ENCODE peak calls at places on chromosomes 5 and 9, in ten cellular contexts. N is central memory CD4-positive, alpha-beta T cell; Q is cardiac muscle cell; Y is ovary; P is esophagus squamous epithelium; K is lower leg skin; A is T-cell; O is NCI-H2081; C is AG10803; G is iris pigment epithelial cell. D is an unnamed sample.

GRCh38 chr9:112002131-112002846 is 105.7 kb downstream of the UGCG start:
- DNase-seq in N (peak; percentile 42), Q (no peak), Y (no peak), P (no peak), K (no peak), A (peak; percentile 45), O (no peak), C (no peak), G (no peak), D (no peak)

GRCh38 chr5:154309361-154309725 is 118.8 kb downstream of the GALNT10 start:
- DNase-seq in N (no peak), Q (peak; percentile 54), Y (no peak), P (no peak), K (no peak), A (no peak), O (no peak), C (peak; percentile 78), G (peak; percentile 76), D (no peak)

GRCh38 chr5:113233606-113234005 is 201.2 kb downstream of the TSSK1B start:
- DNase-seq in N (no peak), Q (no peak), Y (no peak), P (no peak), K (no peak), A (no peak), O (no peak), C (no peak), G (no peak), D (no peak)

GRCh38 chr9:128421474-128422010 is 885 bp downstream of the CERCAM start:
- DNase-seq in N (no peak), Q (peak; percentile 34), Y (peak; percentile 47), P (no peak), K (peak; percentile 31), A (no peak), O (no peak), C (peak; percentile 69), G (peak; percentile 31), D (peak; percentile 29)

GRCh38 chr9:76691761-76692313 is 72.4 kb upstream of the PCA3 start:
- DNase-seq in N (no peak), Q (peak; percentile 38), Y (no peak), P (no peak), K (no peak), A (no peak), O (peak; percentile 79), C (no peak), G (no peak), D (peak; percentile 32)

GRCh38 chr5:136182618-136183017 is 10.3 kb downstream of the SMIM32 start:
- DNase-seq in N (no peak), Q (peak; percentile 19), Y (no peak), P (no peak), K (no peak), A (no peak), O (no peak), C (peak; percentile 9), G (peak; percentile 72), D (no peak)

GRCh38 chr9:132990781-132991180 is 12.3 kb downstream of the GFI1B start:
- DNase-seq in N (no peak), Q (no peak), Y (no peak), P (no peak), K (no peak), A (no peak), O (no peak), C (no peak), G (no peak), D (no peak)

GRCh38 chr5:107121793-107122519 is 548.8 kb downstream of the EFNA5 start:
- DNase-seq in N (no peak), Q (no peak), Y (no peak), P (no peak), K (no peak), A (no peak), O (no peak), C (no peak), G (no peak), D (no peak)

GRCh38 chr9:115910899-115911298 is 242.7 kb upstream of the PAPPA start:
- DNase-seq in N (no peak), Q (no peak), Y (no peak), P (no peak), K (no peak), A (no peak), O (no peak), C (no peak), G (no peak), D (no peak)

GRCh38 chr5:166979576-166979975 is 1311.9 kb upstream of the WWC1 start:
- DNase-seq in N (no peak), Q (peak; percentile 12), Y (no peak), P (no peak), K (no peak), A (no peak), O (no peak), C (no peak), G (no peak), D (no peak)

GRCh38 chr5:51881901-51882300 is 498.7 kb downstream of the ISL1 start:
- DNase-seq in N (no peak), Q (no peak), Y (no peak), P (no peak), K (no peak), A (no peak), O (no peak), C (no peak), G (no peak), D (peak; percentile 60)

GRCh38 chr5:127840198-127840524 is 137.0 kb downstream of the CCDC192 start:
- DNase-seq in N (no peak), Q (peak; percentile 53), Y (no peak), P (no peak), K (no peak), A (no peak), O (no peak), C (no peak), G (no peak), D (no peak)

GRCh38 chr9:35518212-35518917 is 28.5 kb downstream of the RUSC2 start:
- DNase-seq in N (no peak), Q (peak; percentile 88), Y (no peak), P (no peak), K (no peak), A (no peak), O (no peak), C (peak; percentile 99), G (peak; percentile 94), D (peak; percentile 78)

GRCh38 chr9:32380944-32381343 is 3.5 kb upstream of the ACO1 start:
- DNase-seq in N (no peak), Q (no peak), Y (no peak), P (no peak), K (no peak), A (no peak), O (no peak), C (no peak), G (no peak), D (no peak)

GRCh38 chr9:86639287-86639686 is 285.1 kb upstream of the TUT7 start:
- DNase-seq in N (no peak), Q (no peak), Y (no peak), P (no peak), K (no peak), A (no peak), O (no peak), C (no peak), G (no peak), D (no peak)

GRCh38 chr5:137114529-137114928 is 384.6 kb downstream of the SPOCK1 start:
- DNase-seq in N (no peak), Q (peak; percentile 43), Y (no peak), P (no peak), K (no peak), A (no peak), O (no peak), C (peak; percentile 28), G (peak; percentile 3), D (no peak)

D was measured in iPS-NIHi11.